ENCODE peak calls at places on chromosomes 11 and 22, in eight cellular contexts. One of them, this sample, is unnamed.
A peak's percentile ranks its signal among the peaks of the same experiment; 100 is the strongest.

GRCh38 chr11:100890779-100891178 is 203.7 kb downstream of the ARHGAP42 start:
- DNase-seq in fibroblast of pulmonary artery: peak; percentile 78
- DNase-seq in cardiac fibroblast: peak; percentile 65
- DNase-seq in tibial nerve: no peak
- DNase-seq in spleen: no peak
- DNase-seq in AG04450: peak; percentile 94
- DNase-seq in neural progenitor cell: no peak
- DNase-seq in pancreas: no peak
- DNase-seq in this sample: no peak

GRCh38 chr11:57699813-57700212 is 12.2 kb downstream of the MED19 start:
- DNase-seq in tibial nerve: no peak
- DNase-seq in AG04450: no peak
- DNase-seq in neural progenitor cell: no peak
- DNase-seq in fibroblast of pulmonary artery: no peak
- DNase-seq in spleen: no peak
- DNase-seq in pancreas: no peak
- DNase-seq in cardiac fibroblast: no peak
- DNase-seq in this sample: no peak

GRCh38 chr11:12077535-12078280 is 32.7 kb upstream of the MICAL2 start:
- DNase-seq in tibial nerve: no peak
- DNase-seq in AG04450: no peak
- DNase-seq in spleen: no peak
- DNase-seq in fibroblast of pulmonary artery: no peak
- DNase-seq in neural progenitor cell: no peak
- DNase-seq in pancreas: no peak
- DNase-seq in cardiac fibroblast: peak; percentile 64
- DNase-seq in this sample: no peak

GRCh38 chr11:7577883-7578242 is 64.1 kb downstream of the PPFIBP2 start:
- DNase-seq in fibroblast of pulmonary artery: peak; percentile 80
- DNase-seq in cardiac fibroblast: peak; percentile 51
- DNase-seq in AG04450: no peak
- DNase-seq in spleen: no peak
- DNase-seq in tibial nerve: no peak
- DNase-seq in pancreas: no peak
- DNase-seq in neural progenitor cell: no peak
- DNase-seq in this sample: no peak

GRCh38 chr11:43311791-43312607 is at the start of gene API5:
- DNase-seq in pancreas: peak; percentile 92
- DNase-seq in tibial nerve: peak; percentile 75
- DNase-seq in spleen: peak; percentile 98
- DNase-seq in AG04450: peak; percentile 81
- DNase-seq in fibroblast of pulmonary artery: peak; percentile 96
- DNase-seq in cardiac fibroblast: peak; percentile 95
- DNase-seq in neural progenitor cell: peak; percentile 97
- DNase-seq in this sample: peak; percentile 89

GRCh38 chr11:43575931-43576833 is 104.4 kb upstream of the HSD17B12 start:
- DNase-seq in tibial nerve: no peak
- DNase-seq in cardiac fibroblast: peak; percentile 19
- DNase-seq in neural progenitor cell: no peak
- DNase-seq in spleen: no peak
- DNase-seq in pancreas: no peak
- DNase-seq in AG04450: no peak
- DNase-seq in fibroblast of pulmonary artery: peak; percentile 6
- DNase-seq in this sample: no peak

GRCh38 chr11:64152841-64153691 is 12.8 kb downstream of the MACROD1 start:
- DNase-seq in AG04450: no peak
- DNase-seq in pancreas: peak; percentile 74
- DNase-seq in tibial nerve: peak; percentile 27
- DNase-seq in fibroblast of pulmonary artery: peak; percentile 42
- DNase-seq in neural progenitor cell: peak; percentile 76
- DNase-seq in cardiac fibroblast: peak; percentile 51
- DNase-seq in spleen: peak; percentile 93
- DNase-seq in this sample: peak; percentile 72

GRCh38 chr11:64449381-64450167 is 90.6 kb downstream of the RPS6KA4 start:
- DNase-seq in pancreas: peak; percentile 78
- DNase-seq in AG04450: no peak
- DNase-seq in neural progenitor cell: peak; percentile 89
- DNase-seq in fibroblast of pulmonary artery: peak; percentile 56
- DNase-seq in tibial nerve: no peak
- DNase-seq in spleen: peak; percentile 88
- DNase-seq in cardiac fibroblast: peak; percentile 57
- DNase-seq in this sample: peak; percentile 48

GRCh38 chr22:27461470-27461869 is 340.1 kb downstream of the MN1 start:
- DNase-seq in AG04450: peak; percentile 72
- DNase-seq in spleen: no peak
- DNase-seq in tibial nerve: no peak
- DNase-seq in fibroblast of pulmonary artery: peak; percentile 86
- DNase-seq in cardiac fibroblast: peak; percentile 97
- DNase-seq in pancreas: no peak
- DNase-seq in neural progenitor cell: peak; percentile 90
- DNase-seq in this sample: no peak

GRCh38 chr11:64186205-64187165 is 514 bp downstream of the STIP1 start:
- DNase-seq in spleen: no peak
- DNase-seq in fibroblast of pulmonary artery: no peak
- DNase-seq in AG04450: no peak
- DNase-seq in neural progenitor cell: peak; percentile 32
- DNase-seq in cardiac fibroblast: peak; percentile 26
- DNase-seq in pancreas: peak; percentile 49
- DNase-seq in tibial nerve: no peak
- DNase-seq in this sample: no peak

GRCh38 chr11:71251761-71252433 is 480 bp downstream of the SHANK2 start:
- DNase-seq in cardiac fibroblast: peak; percentile 1
- DNase-seq in tibial nerve: no peak
- DNase-seq in fibroblast of pulmonary artery: no peak
- DNase-seq in spleen: peak; percentile 83
- DNase-seq in neural progenitor cell: peak; percentile 87
- DNase-seq in pancreas: peak; percentile 68
- DNase-seq in AG04450: no peak
- DNase-seq in this sample: no peak

GRCh38 chr11:71249301-71249700 is 3.1 kb downstream of the SHANK2 start:
- DNase-seq in spleen: no peak
- DNase-seq in pancreas: no peak
- DNase-seq in AG04450: no peak
- DNase-seq in cardiac fibroblast: no peak
- DNase-seq in neural progenitor cell: no peak
- DNase-seq in fibroblast of pulmonary artery: no peak
- DNase-seq in tibial nerve: no peak
- DNase-seq in this sample: no peak

GRCh38 chr11:71251159-71251721 is 1.1 kb downstream of the SHANK2 start:
- DNase-seq in pancreas: peak; percentile 66
- DNase-seq in fibroblast of pulmonary artery: no peak
- DNase-seq in tibial nerve: no peak
- DNase-seq in cardiac fibroblast: peak; percentile 3
- DNase-seq in spleen: no peak
- DNase-seq in AG04450: no peak
- DNase-seq in neural progenitor cell: peak; percentile 60
- DNase-seq in this sample: peak; percentile 14

GRCh38 chr11:71252434-71252781 is at the start of gene SHANK2:
- DNase-seq in cardiac fibroblast: no peak
- DNase-seq in pancreas: peak; percentile 57
- DNase-seq in neural progenitor cell: peak; percentile 63
- DNase-seq in spleen: no peak
- DNase-seq in tibial nerve: no peak
- DNase-seq in fibroblast of pulmonary artery: no peak
- DNase-seq in AG04450: no peak
- DNase-seq in this sample: no peak

GRCh38 chr11:71250512-71251158 is 1.7 kb downstream of the SHANK2 start:
- DNase-seq in neural progenitor cell: peak; percentile 27
- DNase-seq in tibial nerve: no peak
- DNase-seq in fibroblast of pulmonary artery: no peak
- DNase-seq in pancreas: no peak
- DNase-seq in spleen: no peak
- DNase-seq in AG04450: no peak
- DNase-seq in cardiac fibroblast: no peak
- DNase-seq in this sample: no peak
- H3K4me3 ChIP-seq in neural progenitor cell: peak overlapping the region; percentile 63
- H3K4me3 ChIP-seq in tibial nerve: no peak overlapping the region
- H3K4me3 ChIP-seq in fibroblast of pulmonary artery: no peak overlapping the region
- H3K4me3 ChIP-seq in pancreas: peak overlapping the region; percentile 82
- H3K4me3 ChIP-seq in spleen: no peak overlapping the region
- H3K4me3 ChIP-seq in AG04450: no peak overlapping the region
- H3K4me3 ChIP-seq in cardiac fibroblast: no peak overlapping the region
- H3K4me3 ChIP-seq in this sample: peak overlapping the region; percentile 38

GRCh38 chr11:102293873-102294601 is 23.2 kb upstream of the BIRC3 start:
- DNase-seq in spleen: no peak
- DNase-seq in pancreas: no peak
- DNase-seq in tibial nerve: no peak
- DNase-seq in neural progenitor cell: peak; percentile 41
- DNase-seq in AG04450: no peak
- DNase-seq in cardiac fibroblast: peak; percentile 77
- DNase-seq in fibroblast of pulmonary artery: peak; percentile 69
- DNase-seq in this sample: no peak
- H3K4me3 ChIP-seq in spleen: peak overlapping the region; percentile 10
- H3K4me3 ChIP-seq in pancreas: no peak overlapping the region
- H3K4me3 ChIP-seq in tibial nerve: no peak overlapping the region
- H3K4me3 ChIP-seq in neural progenitor cell: no peak overlapping the region
- H3K4me3 ChIP-seq in AG04450: no peak overlapping the region
- H3K4me3 ChIP-seq in cardiac fibroblast: no peak overlapping the region
- H3K4me3 ChIP-seq in fibroblast of pulmonary artery: no peak overlapping the region
- H3K4me3 ChIP-seq in this sample: no peak overlapping the region

GRCh38 chr11:16265022-16265421 is 91.3 kb downstream of the SOX6 start:
- DNase-seq in AG04450: no peak
- DNase-seq in tibial nerve: no peak
- DNase-seq in cardiac fibroblast: no peak
- DNase-seq in spleen: no peak
- DNase-seq in pancreas: no peak
- DNase-seq in neural progenitor cell: no peak
- DNase-seq in fibroblast of pulmonary artery: no peak
- DNase-seq in this sample: no peak

GRCh38 chr11:16266021-16266420 is 90.3 kb downstream of the SOX6 start:
- DNase-seq in neural progenitor cell: no peak
- DNase-seq in spleen: no peak
- DNase-seq in pancreas: no peak
- DNase-seq in AG04450: no peak
- DNase-seq in cardiac fibroblast: no peak
- DNase-seq in tibial nerve: no peak
- DNase-seq in fibroblast of pulmonary artery: no peak
- DNase-seq in this sample: no peak

GRCh38 chr11:16262645-16262955 is 93.7 kb downstream of the SOX6 start:
- DNase-seq in neural progenitor cell: no peak
- DNase-seq in tibial nerve: no peak
- DNase-seq in pancreas: no peak
- DNase-seq in fibroblast of pulmonary artery: no peak
- DNase-seq in AG04450: no peak
- DNase-seq in spleen: no peak
- DNase-seq in cardiac fibroblast: no peak
- DNase-seq in this sample: no peak

DNA sequence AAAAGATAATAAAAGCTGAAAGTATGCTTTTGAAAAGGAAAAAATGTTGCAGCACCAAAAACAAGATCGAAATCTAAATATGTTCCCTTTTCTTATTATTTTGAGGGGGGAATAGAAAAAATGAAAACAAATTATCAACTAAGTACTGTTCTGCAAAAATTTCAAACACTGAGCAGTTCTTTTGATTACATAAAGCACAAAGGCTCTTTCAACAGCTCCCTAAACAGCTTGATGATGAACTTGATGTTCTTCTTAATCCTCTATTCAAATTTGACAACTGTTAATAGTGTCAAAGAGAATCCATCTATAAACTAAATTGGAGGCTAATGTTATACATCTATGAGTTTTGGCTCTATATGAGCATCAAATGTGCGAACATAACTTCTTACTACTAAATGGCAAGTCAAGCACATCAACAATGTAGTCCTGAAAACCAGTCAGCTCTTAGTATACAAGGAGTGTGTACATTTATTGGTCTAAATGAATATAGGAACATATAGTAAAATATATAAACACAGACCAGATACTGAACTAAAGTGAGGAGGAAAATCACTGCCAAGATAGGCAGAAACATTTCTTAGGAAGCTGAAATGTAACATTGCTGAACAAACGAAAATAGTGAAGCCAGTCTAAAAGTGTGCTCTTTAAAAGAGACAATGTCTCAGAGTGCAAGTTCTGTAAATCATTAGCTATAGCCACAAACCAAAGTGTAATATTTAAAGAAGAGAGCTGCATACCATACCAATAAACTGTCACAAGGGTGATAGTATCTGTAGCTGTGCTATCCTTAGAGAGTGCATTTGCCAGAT is 94.3 kb downstream of the SOX6 start:
- DNase-seq in cardiac fibroblast: no peak
- DNase-seq in AG04450: no peak
- DNase-seq in spleen: no peak
- DNase-seq in pancreas: no peak
- DNase-seq in tibial nerve: no peak
- DNase-seq in fibroblast of pulmonary artery: no peak
- DNase-seq in neural progenitor cell: no peak
- DNase-seq in this sample: no peak
- H3K4me3 ChIP-seq in cardiac fibroblast: no peak overlapping the region
- H3K4me3 ChIP-seq in AG04450: no peak overlapping the region
- H3K4me3 ChIP-seq in spleen: no peak overlapping the region
- H3K4me3 ChIP-seq in pancreas: no peak overlapping the region
- H3K4me3 ChIP-seq in tibial nerve: no peak overlapping the region
- H3K4me3 ChIP-seq in fibroblast of pulmonary artery: no peak overlapping the region
- H3K4me3 ChIP-seq in neural progenitor cell: no peak overlapping the region
- H3K4me3 ChIP-seq in this sample: no peak overlapping the region

DNA sequence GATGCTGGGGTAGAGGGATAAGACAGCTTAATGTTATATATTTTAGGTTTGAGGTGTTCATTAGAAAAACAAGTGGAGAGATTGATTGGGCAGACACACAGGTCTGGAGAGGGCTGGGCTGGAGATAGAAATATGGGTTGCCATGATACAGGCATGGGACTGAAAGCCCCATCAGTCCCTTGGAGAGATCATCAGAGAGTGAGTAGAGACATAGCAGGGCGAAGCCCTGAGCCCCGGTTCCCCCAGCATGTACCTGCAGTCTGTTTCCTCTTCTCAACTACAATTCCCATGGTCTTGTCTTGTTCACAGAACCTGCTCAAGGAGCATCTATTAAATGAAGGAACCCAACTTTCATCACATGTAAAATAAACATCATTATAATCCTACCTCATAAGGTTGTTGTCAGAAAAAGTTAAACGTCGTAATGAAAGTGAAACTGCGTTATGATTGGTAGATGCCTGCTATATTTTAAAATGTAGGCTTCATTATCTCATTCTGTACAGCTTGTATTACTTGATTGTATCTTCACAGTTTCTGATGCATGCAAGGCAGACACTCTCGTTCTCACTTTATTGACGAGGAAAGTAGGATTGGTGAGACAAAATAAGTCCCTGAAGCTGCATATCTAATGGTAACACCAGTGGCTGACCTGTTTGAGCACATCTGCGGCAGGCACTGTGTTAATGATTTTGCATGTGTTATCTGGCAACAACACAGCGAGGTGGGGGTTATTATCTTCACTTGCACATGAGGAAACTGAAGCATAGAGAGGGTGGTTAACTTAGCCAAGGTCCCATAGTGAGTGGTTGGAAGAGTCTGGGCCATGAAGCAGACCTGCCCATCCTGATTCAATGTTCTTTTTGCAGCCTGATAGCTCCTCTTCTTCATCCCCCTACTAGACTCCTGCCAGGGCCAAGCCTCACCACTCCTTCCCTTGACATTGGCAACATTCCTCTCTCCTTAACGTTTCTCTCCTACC is 63.5 kb downstream of the ENDOD1 start:
- DNase-seq in AG04450: no peak
- DNase-seq in cardiac fibroblast: no peak
- DNase-seq in tibial nerve: no peak
- DNase-seq in pancreas: no peak
- DNase-seq in neural progenitor cell: no peak
- DNase-seq in fibroblast of pulmonary artery: no peak
- DNase-seq in spleen: peak; percentile 80
- DNase-seq in this sample: no peak
- H3K4me3 ChIP-seq in AG04450: no peak overlapping the region
- H3K4me3 ChIP-seq in cardiac fibroblast: no peak overlapping the region
- H3K4me3 ChIP-seq in tibial nerve: peak overlapping the region; percentile 3
- H3K4me3 ChIP-seq in pancreas: no peak overlapping the region
- H3K4me3 ChIP-seq in neural progenitor cell: no peak overlapping the region
- H3K4me3 ChIP-seq in fibroblast of pulmonary artery: no peak overlapping the region
- H3K4me3 ChIP-seq in spleen: peak overlapping the region; percentile 37
- H3K4me3 ChIP-seq in this sample: no peak overlapping the region